ENCODE peak calls at places on chromosomes 5 and 9, in four cellular contexts. One of them, this sample, is unnamed.

GRCh38 chr9:112867275-112867991 is 23.2 kb downstream of the SLC46A2 start:
- DNase-seq in HCT116: peak
- DNase-seq in HepG2: peak
- DNase-seq in K562: peak
- DNase-seq in this sample: peak

GRCh38 chr9:9003184-9003583 is 1203.6 kb upstream of the DMAC1 start:
- DNase-seq in HCT116: no peak
- DNase-seq in HepG2: peak
- DNase-seq in K562: no peak
- DNase-seq in this sample: peak

GRCh38 chr9:122190597-122191381 is 31.1 kb downstream of the MORN5 start:
- DNase-seq in HCT116: no peak
- DNase-seq in HepG2: peak
- DNase-seq in K562: no peak
- DNase-seq in this sample: no peak

GRCh38 chr9:135724186-135724797 is 22.3 kb downstream of the KCNT1 start:
- DNase-seq in HCT116: no peak
- DNase-seq in HepG2: no peak
- DNase-seq in K562: no peak
- DNase-seq in this sample: no peak

GRCh38 chr5:169065400-169065799 is 235.5 kb downstream of the SLIT3 start:
- DNase-seq in HCT116: no peak
- DNase-seq in HepG2: no peak
- DNase-seq in K562: no peak
- DNase-seq in this sample: no peak

GRCh38 chr5:116370886-116371285 is 203.7 kb downstream of the SEMA6A start:
- DNase-seq in HCT116: no peak
- DNase-seq in HepG2: no peak
- DNase-seq in K562: no peak
- DNase-seq in this sample: no peak

GRCh38 chr9:129306318-129306973 is 128.4 kb upstream of the IER5L start:
- DNase-seq in HCT116: no peak
- DNase-seq in HepG2: no peak
- DNase-seq in K562: no peak
- DNase-seq in this sample: no peak

GRCh38 chr9:108241384-108241783 is 614.4 kb downstream of the ACTL7B start:
- DNase-seq in HCT116: peak
- DNase-seq in HepG2: no peak
- DNase-seq in K562: no peak
- DNase-seq in this sample: no peak

GRCh38 chr5:88923623-88924619 is 40.9 kb upstream of the MEF2C start:
- DNase-seq in HCT116: no peak
- DNase-seq in HepG2: no peak
- DNase-seq in K562: no peak
- DNase-seq in this sample: no peak

GRCh38 chr5:94545870-94546625 is 72.4 kb downstream of the KIAA0825 start:
- DNase-seq in HCT116: no peak
- DNase-seq in HepG2: no peak
- DNase-seq in K562: no peak
- DNase-seq in this sample: no peak

GRCh38 chr5:139391570-139392323 is 2.0 kb upstream of the MZB1 start:
- DNase-seq in HCT116: no peak
- DNase-seq in HepG2: no peak
- DNase-seq in K562: no peak
- DNase-seq in this sample: no peak

GRCh38 chr9:118570076-118570475 is 799.2 kb downstream of the BRINP1 start:
- DNase-seq in HCT116: no peak
- DNase-seq in HepG2: no peak
- DNase-seq in K562: no peak
- DNase-seq in this sample: no peak

GRCh38 chr9:92325991-92326500 is 293 bp downstream of the CENPP start:
- DNase-seq in HCT116: no peak
- DNase-seq in HepG2: no peak
- DNase-seq in K562: no peak
- DNase-seq in this sample: no peak

GRCh38 chr5:141681695-141682641 is at the start of gene ARAP3:
- DNase-seq in HCT116: peak
- DNase-seq in HepG2: peak
- DNase-seq in K562: peak
- DNase-seq in this sample: peak

GRCh38 chr5:114450516-114450909 is 88.6 kb downstream of the KCNN2 start:
- DNase-seq in HCT116: no peak
- DNase-seq in HepG2: no peak
- DNase-seq in K562: no peak
- DNase-seq in this sample: no peak

GRCh38 chr5:90173299-90174030 is 236.1 kb downstream of the CETN3 start:
- DNase-seq in HCT116: no peak
- DNase-seq in HepG2: no peak
- DNase-seq in K562: no peak
- DNase-seq in this sample: no peak

GRCh38 chr9:104074876-104075275 is 19.2 kb upstream of the SMC2 start:
- DNase-seq in HCT116: no peak
- DNase-seq in HepG2: peak
- DNase-seq in K562: no peak
- DNase-seq in this sample: no peak

GRCh38 chr9:117734082-117734481 is 29.9 kb downstream of the TLR4 start:
- DNase-seq in HCT116: no peak
- DNase-seq in HepG2: no peak
- DNase-seq in K562: no peak
- DNase-seq in this sample: no peak

GRCh38 chr5:101976933-101977332 is 319.2 kb downstream of the SLCO4C1 start:
- DNase-seq in HCT116: no peak
- DNase-seq in HepG2: no peak
- DNase-seq in K562: no peak
- DNase-seq in this sample: no peak

GRCh38 chr9:78713746-78714405 is 417.0 kb downstream of the PSAT1 start:
- DNase-seq in HCT116: no peak
- DNase-seq in HepG2: no peak
- DNase-seq in K562: no peak
- DNase-seq in this sample: no peak

GRCh38 chr9:124841422-124841821 is 11.8 kb upstream of the WDR38 start:
- DNase-seq in HCT116: no peak
- DNase-seq in HepG2: no peak
- DNase-seq in K562: no peak
- DNase-seq in this sample: no peak

GRCh38 chr9:110750272-110750671 is 81.7 kb downstream of the MUSK start:
- DNase-seq in HCT116: no peak
- DNase-seq in HepG2: no peak
- DNase-seq in K562: no peak
- DNase-seq in this sample: no peak

GRCh38 chr5:139926797-139927503 is 116.1 kb downstream of the NRG2 start:
- DNase-seq in HCT116: no peak
- DNase-seq in HepG2: no peak
- DNase-seq in K562: no peak
- DNase-seq in this sample: no peak

DNA sequence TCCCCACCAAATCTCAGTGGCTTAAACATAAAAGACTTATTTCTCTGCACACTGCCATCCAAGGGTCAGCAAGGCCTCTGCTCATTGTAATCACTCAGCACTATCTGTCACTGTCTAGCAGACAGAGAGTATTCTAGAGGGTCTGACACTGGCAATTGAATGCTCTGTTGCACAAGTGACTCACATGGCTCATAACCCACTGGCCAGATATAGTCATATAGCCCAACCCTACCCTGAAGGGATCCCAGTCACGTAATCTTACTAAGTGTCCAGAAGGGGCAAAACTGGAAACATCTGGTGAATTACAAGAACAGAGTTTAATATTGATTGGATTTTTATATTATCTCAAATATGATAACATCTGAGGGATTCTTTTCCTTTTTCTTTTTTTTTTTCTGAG is 80.7 kb downstream of the TSSK1B start:
- DNase-seq in HCT116: no peak
- DNase-seq in HepG2: no peak
- DNase-seq in K562: no peak
- DNase-seq in this sample: no peak
- TF ChIP-seq JUND in HCT116: no peak
- TF ChIP-seq JUND in HepG2: no peak
- TF ChIP-seq JUND in K562: no peak
- TF ChIP-seq JUND in this sample: no peak

GRCh38 chr5:72013741-72014703 is 93.3 kb upstream of the MAP1B start:
- DNase-seq in HCT116: no peak
- DNase-seq in HepG2: no peak
- DNase-seq in K562: no peak
- DNase-seq in this sample: no peak

GRCh38 chr5:72005676-72006075 is 101.6 kb upstream of the MAP1B start:
- DNase-seq in HCT116: no peak
- DNase-seq in HepG2: no peak
- DNase-seq in K562: no peak
- DNase-seq in this sample: no peak

GRCh38 chr5:72009280-72009679 is 98.0 kb upstream of the MAP1B start:
- DNase-seq in HCT116: no peak
- DNase-seq in HepG2: no peak
- DNase-seq in K562: no peak
- DNase-seq in this sample: no peak

GRCh38 chr5:72007336-72008111 is 99.8 kb upstream of the MAP1B start:
- DNase-seq in HCT116: no peak
- DNase-seq in HepG2: no peak
- DNase-seq in K562: no peak
- DNase-seq in this sample: no peak

DNA sequence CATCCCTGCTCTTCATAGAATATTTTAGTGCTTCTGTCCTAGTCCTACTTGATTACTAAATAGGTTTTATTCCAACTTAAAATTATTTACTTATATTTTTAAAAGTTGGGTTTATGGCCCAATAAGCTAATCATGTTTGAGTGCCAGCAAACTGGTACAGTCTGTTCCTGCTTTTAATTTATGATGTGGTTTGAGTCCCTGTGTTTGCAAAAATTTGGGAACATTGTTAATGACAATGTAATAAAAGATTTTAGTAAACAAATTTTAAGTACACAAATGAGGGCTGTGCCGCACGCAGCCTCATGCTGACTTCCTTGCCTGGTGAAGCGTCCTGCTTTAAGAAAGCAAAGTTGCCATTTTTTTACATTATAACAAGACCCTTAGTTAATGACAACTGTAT is 96.9 kb upstream of the MAP1B start:
- DNase-seq in HCT116: no peak
- DNase-seq in HepG2: no peak
- DNase-seq in K562: no peak
- DNase-seq in this sample: no peak
- TF ChIP-seq JUND in HCT116: no peak
- TF ChIP-seq JUND in HepG2: no peak
- TF ChIP-seq JUND in K562: no peak
- TF ChIP-seq JUND in this sample: no peak

GRCh38 chr5:11483630-11484029 is 420.6 kb downstream of the CTNND2 start:
- DNase-seq in HCT116: no peak
- DNase-seq in HepG2: no peak
- DNase-seq in K562: no peak
- DNase-seq in this sample: no peak
- TF ChIP-seq JUND in HCT116: no peak
- TF ChIP-seq JUND in HepG2: no peak
- TF ChIP-seq JUND in K562: no peak
- TF ChIP-seq JUND in this sample: no peak

GRCh38 chr5:371811-372555 is 50.5 kb downstream of the AHRR start:
- DNase-seq in HCT116: no peak
- DNase-seq in HepG2: no peak
- DNase-seq in K562: no peak
- DNase-seq in this sample: no peak

GRCh38 chr5:374631-375335 is 53.3 kb downstream of the AHRR start:
- DNase-seq in HCT116: no peak
- DNase-seq in HepG2: no peak
- DNase-seq in K562: no peak
- DNase-seq in this sample: no peak

GRCh38 chr5:372556-372910 is 51.0 kb downstream of the AHRR start:
- DNase-seq in HCT116: no peak
- DNase-seq in HepG2: no peak
- DNase-seq in K562: no peak
- DNase-seq in this sample: no peak

GRCh38 chr5:373710-374602 is 52.4 kb downstream of the AHRR start:
- DNase-seq in HCT116: no peak
- DNase-seq in HepG2: no peak
- DNase-seq in K562: peak
- DNase-seq in this sample: no peak

DNA sequence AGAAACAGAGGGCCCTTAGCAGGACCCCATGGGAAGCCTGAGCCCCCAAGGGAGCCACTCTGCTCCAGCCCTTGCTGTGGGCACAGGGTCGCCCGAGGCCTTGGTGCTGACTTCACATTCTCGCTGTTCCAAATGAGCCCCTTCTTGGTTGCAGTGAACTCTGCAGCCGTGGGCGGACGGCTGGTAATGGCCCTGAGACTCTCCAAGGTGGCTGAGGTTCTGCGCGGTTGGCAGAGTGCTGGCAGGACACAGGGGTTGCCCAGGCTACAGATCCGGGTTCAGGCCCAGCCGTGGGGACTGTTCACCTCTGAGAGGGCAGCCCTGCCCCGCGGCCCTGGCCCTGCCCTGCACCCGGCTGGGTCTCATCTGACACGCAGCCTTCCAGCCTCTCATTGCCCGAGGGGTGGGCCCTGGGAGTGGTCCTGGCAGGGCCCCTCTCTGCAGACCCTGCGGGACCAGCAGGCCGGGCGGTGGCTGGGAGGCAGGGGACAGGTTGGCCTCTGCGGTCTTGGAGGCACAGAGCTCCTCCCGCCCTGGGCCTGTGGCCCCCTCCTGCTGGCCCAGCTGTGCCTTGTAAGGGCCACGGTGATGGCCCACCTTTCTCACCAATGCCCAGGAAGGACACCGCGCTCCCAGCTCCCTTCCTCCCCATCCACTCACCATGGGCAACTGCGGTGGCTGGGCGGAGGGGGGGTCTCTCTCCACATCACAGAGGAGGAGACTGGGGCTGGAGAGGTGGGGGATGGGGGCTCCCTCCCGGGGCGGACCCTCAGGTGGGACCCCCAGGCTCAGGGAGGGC is 51.6 kb downstream of the AHRR start:
- DNase-seq in HCT116: no peak
- DNase-seq in HepG2: no peak
- DNase-seq in K562: no peak
- DNase-seq in this sample: peak
- TF ChIP-seq JUND in HCT116: no peak
- TF ChIP-seq JUND in HepG2: no peak
- TF ChIP-seq JUND in K562: no peak
- TF ChIP-seq JUND in this sample: no peak

This sample was measured in T47D.